ENCODE peak calls at places on chromosomes 11 and 22, in ten cellular contexts. N, H, A, K, D, C, L, M, S and Y are unnamed samples.

GRCh38 chr22:43293259-43293658 is 49.9 kb downstream of the SCUBE1 start:
- DNase-seq in N (no peak), H (no peak), A (no peak), K (no peak), D (peak), C (peak), L (no peak), M (no peak), S (no peak), Y (peak)

GRCh38 chr22:31611065-31611760 is 50.8 kb downstream of the PISD start:
- DNase-seq in N (no peak), H (no peak), A (no peak), K (no peak), D (no peak), C (no peak), L (no peak), M (no peak), S (peak), Y (no peak)

GRCh38 chr11:9808943-9809342 is 145.1 kb downstream of the SWAP70 start:
- DNase-seq in N (no peak), H (no peak), A (peak), K (no peak), D (peak), C (no peak), L (no peak), M (no peak), S (no peak), Y (no peak)

GRCh38 chr11:101686514-101686913 is 102.7 kb upstream of the TRPC6 start:
- DNase-seq in N (peak), H (peak), A (peak), K (no peak), D (peak), C (no peak), L (no peak), M (no peak), S (no peak), Y (peak)

GRCh38 chr11:97367406-97368083 is 977.7 kb downstream of the JRKL start:
- DNase-seq in N (no peak), H (no peak), A (no peak), K (no peak), D (no peak), C (no peak), L (no peak), M (no peak), S (no peak), Y (no peak)

GRCh38 chr11:112453601-112454577 is 193.2 kb upstream of the PLET1 start:
- DNase-seq in N (peak), H (no peak), A (peak), K (no peak), D (peak), C (no peak), L (no peak), M (peak), S (peak), Y (no peak)

GRCh38 chr22:38262051-38262795 is 10.6 kb downstream of the TMEM184B start:
- DNase-seq in N (no peak), H (no peak), A (peak), K (no peak), D (peak), C (peak), L (no peak), M (no peak), S (no peak), Y (no peak)

GRCh38 chr11:112628676-112629075 is 332.5 kb upstream of the NCAM1 start:
- DNase-seq in N (no peak), H (no peak), A (no peak), K (no peak), D (no peak), C (no peak), L (no peak), M (no peak), S (no peak), Y (no peak)

GRCh38 chr22:28424427-28425080 is 255.1 kb downstream of the TTC28 start:
- DNase-seq in N (peak), H (no peak), A (no peak), K (no peak), D (peak), C (no peak), L (no peak), M (no peak), S (peak), Y (no peak)

GRCh38 chr22:20272174-20272573 is 4.1 kb upstream of the RTN4R start:
- DNase-seq in N (no peak), H (no peak), A (no peak), K (no peak), D (no peak), C (no peak), L (no peak), M (no peak), S (no peak), Y (no peak)

GRCh38 chr11:57274904-57275498 is 38.0 kb upstream of the APLNR start:
- DNase-seq in N (no peak), H (no peak), A (no peak), K (no peak), D (peak), C (no peak), L (no peak), M (no peak), S (peak), Y (no peak)

GRCh38 chr11:108748971-108749370 is 84.1 kb downstream of the DDX10 start:
- DNase-seq in N (no peak), H (no peak), A (no peak), K (no peak), D (no peak), C (no peak), L (no peak), M (no peak), S (no peak), Y (no peak)

GRCh38 chr11:120893431-120894206 is 130.3 kb upstream of the TBCEL start:
- DNase-seq in N (no peak), H (no peak), A (no peak), K (no peak), D (no peak), C (no peak), L (no peak), M (no peak), S (no peak), Y (no peak)

GRCh38 chr11:93468286-93468685 is 74.9 kb downstream of the SMCO4 start:
- DNase-seq in N (no peak), H (no peak), A (no peak), K (no peak), D (no peak), C (no peak), L (no peak), M (no peak), S (no peak), Y (no peak)

GRCh38 chr22:44475706-44476105 is 22.3 kb downstream of the RTL6 start:
- DNase-seq in N (no peak), H (no peak), A (no peak), K (no peak), D (no peak), C (no peak), L (no peak), M (no peak), S (no peak), Y (no peak)

GRCh38 chr11:46200537-46201281 is 76.8 kb upstream of the CREB3L1 start:
- DNase-seq in N (no peak), H (peak), A (peak), K (no peak), D (peak), C (no peak), L (no peak), M (no peak), S (no peak), Y (no peak)

GRCh38 chr11:34188181-34188580 is 82.8 kb downstream of the NAT10 start:
- DNase-seq in N (no peak), H (no peak), A (no peak), K (no peak), D (no peak), C (no peak), L (no peak), M (no peak), S (no peak), Y (no peak)

GRCh38 chr11:15826008-15826650 is 530.2 kb downstream of the SOX6 start:
- DNase-seq in N (no peak), H (no peak), A (no peak), K (no peak), D (no peak), C (no peak), L (no peak), M (no peak), S (no peak), Y (no peak)

GRCh38 chr11:115645631-115646271 is 141.5 kb upstream of the CADM1 start:
- DNase-seq in N (no peak), H (no peak), A (no peak), K (no peak), D (no peak), C (no peak), L (no peak), M (no peak), S (no peak), Y (no peak)

GRCh38 chr11:63502252-63502820 is 3.5 kb upstream of the LGALS12 start:
- DNase-seq in N (no peak), H (no peak), A (no peak), K (no peak), D (no peak), C (no peak), L (no peak), M (no peak), S (no peak), Y (no peak)

GRCh38 chr11:75851203-75851602 is 36.2 kb downstream of the UVRAG start:
- DNase-seq in N (no peak), H (no peak), A (no peak), K (no peak), D (peak), C (no peak), L (no peak), M (no peak), S (peak), Y (no peak)

GRCh38 chr22:39287076-39287743 is 32.2 kb downstream of the RPL3 start:
- DNase-seq in N (no peak), H (no peak), A (no peak), K (peak), D (no peak), C (no peak), L (no peak), M (no peak), S (no peak), Y (no peak)

GRCh38 chr11:69327741-69328191 is 33.8 kb downstream of the MYEOV start:
- DNase-seq in N (no peak), H (no peak), A (no peak), K (no peak), D (no peak), C (no peak), L (no peak), M (no peak), S (no peak), Y (no peak)

GRCh38 chr11:110858556-110858921 is 146.3 kb upstream of the ARHGAP20 start:
- DNase-seq in N (no peak), H (no peak), A (no peak), K (peak), D (peak), C (peak), L (no peak), M (no peak), S (peak), Y (no peak)

GRCh38 chr22:49362393-49362792 is 465.3 kb downstream of the BRD1 start:
- DNase-seq in N (no peak), H (no peak), A (no peak), K (no peak), D (no peak), C (no peak), L (no peak), M (no peak), S (no peak), Y (no peak)

GRCh38 chr22:30277547-30278344 is 11.1 kb upstream of the OSM start:
- DNase-seq in N (no peak), H (no peak), A (peak), K (peak), D (peak), C (no peak), L (no peak), M (peak), S (peak), Y (no peak)

GRCh38 chr22:33568934-33569496 is 351.3 kb downstream of the LARGE1 start:
- DNase-seq in N (no peak), H (no peak), A (no peak), K (no peak), D (no peak), C (no peak), L (no peak), M (no peak), S (no peak), Y (no peak)

GRCh38 chr11:94650756-94651155 is 83.6 kb downstream of the PIWIL4 start:
- DNase-seq in N (no peak), H (no peak), A (no peak), K (peak), D (peak), C (peak), L (no peak), M (peak), S (peak), Y (peak)

GRCh38 chr11:86043765-86044534 is 24.9 kb downstream of the PICALM start:
- DNase-seq in N (no peak), H (no peak), A (no peak), K (no peak), D (no peak), C (no peak), L (no peak), M (no peak), S (no peak), Y (no peak)

DNA sequence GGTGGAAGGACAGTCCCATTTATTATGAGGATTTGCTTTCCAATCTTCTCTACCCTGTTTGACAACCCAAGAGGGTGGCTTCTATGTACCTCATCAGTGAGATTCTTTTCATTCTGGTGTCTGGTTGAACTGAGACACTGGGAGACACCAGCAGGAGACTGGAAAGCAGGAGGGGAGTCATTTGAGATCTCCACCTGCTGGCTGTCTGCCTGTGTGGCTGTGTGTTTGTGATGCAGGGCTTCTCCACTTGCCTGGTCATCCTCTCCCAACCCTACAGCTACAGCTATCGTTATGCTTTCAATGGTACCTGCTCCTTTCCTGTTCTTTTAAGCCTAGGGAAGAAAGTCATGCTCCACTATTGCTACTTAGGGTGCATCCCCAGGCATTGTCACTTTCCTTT is 48.6 kb downstream of the MRGPRX1 start:
- DNase-seq in N (no peak), H (no peak), A (no peak), K (no peak), D (no peak), C (no peak), L (no peak), M (no peak), S (no peak), Y (no peak)
- TF ChIP-seq CTCF in N (no peak), H (no peak), A (no peak), K (no peak), D (no peak), C (no peak), L (no peak), M (no peak), S (no peak), Y (no peak)

GRCh38 chr22:37242395-37242918 is 1.6 kb downstream of the RAC2 start:
- DNase-seq in N (no peak), H (no peak), A (peak), K (peak), D (peak), C (peak), L (peak), M (no peak), S (no peak), Y (no peak)
- H3K4me3 ChIP-seq in N (no peak), H (peak), A (peak), K (no peak), D (no peak), C (no peak), L (peak), M (no peak), S (no peak), Y (no peak)

GRCh38 chr11:1565173-1565903 is 6.7 kb downstream of the DUSP8 start:
- DNase-seq in N (no peak), H (no peak), A (no peak), K (no peak), D (no peak), C (peak), L (no peak), M (no peak), S (no peak), Y (no peak)

GRCh38 chr11:1565904-1566247 is 6.2 kb downstream of the DUSP8 start:
- DNase-seq in N (no peak), H (no peak), A (no peak), K (no peak), D (no peak), C (no peak), L (no peak), M (no peak), S (no peak), Y (no peak)

GRCh38 chr11:1567052-1567720 is 4.9 kb downstream of the DUSP8 start:
- DNase-seq in N (no peak), H (no peak), A (no peak), K (no peak), D (no peak), C (peak), L (no peak), M (no peak), S (no peak), Y (no peak)

GRCh38 chr11:1567721-1568100 is 4.4 kb downstream of the DUSP8 start:
- DNase-seq in N (no peak), H (no peak), A (no peak), K (no peak), D (no peak), C (no peak), L (no peak), M (no peak), S (no peak), Y (no peak)

DNA sequence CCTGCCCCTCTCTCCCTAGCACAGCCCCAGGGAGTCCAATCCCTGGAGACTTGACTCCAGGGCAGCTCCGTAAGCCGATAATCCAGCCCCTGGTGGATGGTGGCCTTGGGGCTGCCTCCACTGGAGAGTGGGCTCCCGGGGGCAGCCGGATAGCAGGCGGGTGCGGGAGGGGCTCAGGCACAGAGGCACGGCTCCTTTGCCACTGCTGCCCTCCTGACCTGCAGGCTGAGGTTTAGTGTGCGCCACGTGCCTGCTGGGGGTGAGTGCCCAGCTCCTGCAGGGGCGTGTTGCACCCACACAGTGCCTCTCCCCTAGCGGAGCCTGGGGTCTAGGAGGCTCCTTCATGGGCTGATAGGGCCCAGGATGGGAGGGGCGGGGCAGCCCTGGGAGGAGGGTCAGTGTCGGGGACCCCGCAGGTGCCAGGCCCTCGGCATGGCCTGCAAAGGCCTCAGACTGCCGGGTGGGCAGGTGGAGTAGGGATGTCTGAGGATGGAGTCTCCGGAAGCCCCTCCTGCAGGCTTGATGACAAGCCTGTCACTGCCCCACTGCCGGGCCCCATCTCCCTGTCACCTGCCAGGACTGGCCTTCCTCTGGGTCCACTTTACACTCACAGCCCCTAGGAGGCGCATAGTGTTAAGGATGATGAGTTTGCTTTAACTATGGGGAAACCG is 5.6 kb downstream of the DUSP8 start:
- DNase-seq in N (no peak), H (no peak), A (no peak), K (no peak), D (no peak), C (no peak), L (no peak), M (no peak), S (no peak), Y (no peak)
- TF ChIP-seq CTCF in N (peak), H (peak), A (peak), K (no peak), D (no peak), C (no peak), L (no peak), M (no peak), S (no peak), Y (no peak)

GRCh38 chr11:35391922-35392813 is 27.2 kb downstream of the SLC1A2 start:
- DNase-seq in N (peak), H (peak), A (peak), K (peak), D (peak), C (peak), L (peak), M (peak), S (peak), Y (no peak)

GRCh38 chr11:35389897-35390462 is 29.4 kb downstream of the SLC1A2 start:
- DNase-seq in N (no peak), H (no peak), A (no peak), K (no peak), D (no peak), C (no peak), L (no peak), M (no peak), S (no peak), Y (no peak)

GRCh38 chr11:35393093-35393492 is 26.3 kb downstream of the SLC1A2 start:
- DNase-seq in N (no peak), H (no peak), A (no peak), K (no peak), D (peak), C (no peak), L (no peak), M (peak), S (no peak), Y (no peak)

GRCh38 chr11:35389112-35389511 is 30.2 kb downstream of the SLC1A2 start:
- DNase-seq in N (no peak), H (no peak), A (no peak), K (no peak), D (no peak), C (no peak), L (no peak), M (no peak), S (no peak), Y (no peak)

DNA sequence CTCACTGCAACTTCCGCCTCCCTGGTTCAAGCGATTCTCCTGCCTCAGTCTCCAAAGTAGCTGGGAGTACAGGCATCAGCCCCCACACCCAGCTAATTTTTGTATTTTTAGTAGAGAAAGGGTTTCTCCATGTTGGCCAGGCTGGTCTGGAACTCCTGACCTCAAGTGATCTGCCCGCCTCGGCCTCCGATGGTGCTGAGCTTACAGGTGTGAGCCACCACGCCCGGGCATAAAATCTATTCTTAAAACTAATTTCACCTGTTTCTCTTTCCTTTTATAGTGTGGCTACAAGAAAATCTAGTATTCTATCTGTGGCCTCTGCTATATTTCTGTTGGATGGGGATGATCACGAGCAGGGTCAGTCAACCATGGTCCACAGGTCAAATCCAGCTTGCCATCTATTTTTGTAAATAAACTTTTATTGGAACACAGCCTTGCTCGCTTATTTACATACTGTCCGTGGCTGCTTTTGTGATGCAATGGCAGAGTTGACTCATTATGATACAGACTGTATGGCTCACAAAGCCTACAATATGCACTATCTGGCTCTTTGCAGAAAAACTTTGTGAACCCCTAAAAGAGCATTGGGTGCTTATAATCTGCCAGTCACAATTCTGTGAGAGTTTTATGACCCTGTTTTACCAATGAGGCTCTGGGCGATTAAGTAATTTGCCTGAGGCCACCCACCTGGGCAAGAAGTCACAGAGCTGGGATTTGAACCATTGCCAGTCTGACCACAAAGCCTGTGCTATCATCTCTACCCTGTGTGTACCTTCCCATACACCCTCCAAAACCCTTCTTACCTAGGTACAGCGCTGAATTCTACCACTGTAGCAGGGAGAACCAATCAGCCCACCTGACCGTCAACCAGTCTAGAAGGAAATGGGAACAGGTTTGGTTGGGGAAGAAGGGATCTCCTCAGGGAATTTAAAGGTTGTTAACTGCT is 28.3 kb downstream of the SLC1A2 start:
- DNase-seq in N (peak), H (peak), A (peak), K (no peak), D (peak), C (peak), L (no peak), M (no peak), S (peak), Y (no peak)
- H3K4me3 ChIP-seq in N (no peak), H (no peak), A (no peak), K (no peak), D (no peak), C (no peak), L (no peak), M (no peak), S (no peak), Y (no peak)